ENCODE peak calls at places on chromosome 19, in five cellular contexts. D, C, W, T and E are unnamed samples.

GRCh38 chr19:7408251-7408650 is 59.5 kb downstream of the ARHGEF18 start:
- DNase-seq in T (no peak), D (no peak), W (no peak), C (no peak), E (no peak)

GRCh38 chr19:18437481-18438330 is at the start of gene ISYNA1:
- DNase-seq in T (peak; percentile 64), C (no peak), W (no peak), D (no peak), E (no peak)

GRCh38 chr19:35797663-35798062 is 15.0 kb downstream of the PRODH2 start:
- DNase-seq in D (no peak), C (no peak), T (no peak), W (no peak), E (no peak)

GRCh38 chr19:11168568-11168967 is 13.0 kb upstream of the SPC24 start:
- DNase-seq in C (no peak), W (peak; percentile 92), T (peak; percentile 21), D (no peak), E (no peak)

GRCh38 chr19:3655402-3656072 is 28.9 kb upstream of the CACTIN start:
- DNase-seq in T (peak; percentile 34), C (no peak), W (peak; percentile 91), D (no peak), E (no peak)

GRCh38 chr19:34667349-34668076 is 9.4 kb downstream of the SCGB2B2 start:
- DNase-seq in C (no peak), D (no peak), T (peak; percentile 25), W (peak; percentile 3), E (no peak)

GRCh38 chr19:18468517-18468916 is 30.6 kb upstream of the ISYNA1 start:
- DNase-seq in W (no peak), C (no peak), T (no peak), D (no peak), E (no peak)

GRCh38 chr19:16397791-16398529 is 73.3 kb downstream of the KLF2 start:
- DNase-seq in W (peak; percentile 47), D (no peak), C (no peak), T (no peak), E (no peak)

GRCh38 chr19:8831373-8831772 is 731 bp downstream of the ZNF558 start:
- DNase-seq in C (no peak), D (no peak), T (no peak), W (no peak), E (no peak)

GRCh38 chr19:7919681-7920519 is at the start of gene SNAPC2:
- DNase-seq in C (peak; percentile 97), T (peak; percentile 97), W (peak; percentile 83), D (peak; percentile 82), E (peak; percentile 97)

GRCh38 chr19:5680083-5680436 is 256 bp downstream of the MICOS13 start:
- DNase-seq in D (no peak), W (no peak), T (no peak), C (no peak), E (no peak)

GRCh38 chr19:40059624-40060023 is 3.6 kb upstream of the ZNF780B start:
- DNase-seq in C (no peak), T (no peak), D (no peak), W (no peak), E (no peak)

GRCh38 chr19:3893509-3894179 is 13.2 kb downstream of the ATCAY start:
- DNase-seq in D (no peak), W (no peak), T (no peak), C (no peak), E (no peak)

GRCh38 chr19:55145241-55145640 is 3.8 kb downstream of the TNNT1 start:
- DNase-seq in D (no peak), W (no peak), T (no peak), C (no peak), E (no peak)

GRCh38 chr19:55149078-55150003 is at the start of gene TNNT1:
- DNase-seq in C (no peak), D (no peak), W (no peak), T (peak; percentile 47), E (no peak)

GRCh38 chr19:55147408-55148251 is 1.4 kb downstream of the TNNT1 start:
- DNase-seq in T (peak; percentile 25), D (no peak), C (no peak), W (no peak), E (no peak)

GRCh38 chr19:55146648-55147218 is 2.3 kb downstream of the TNNT1 start:
- DNase-seq in D (no peak), W (no peak), T (peak; percentile 91), C (no peak), E (no peak)

DNA sequence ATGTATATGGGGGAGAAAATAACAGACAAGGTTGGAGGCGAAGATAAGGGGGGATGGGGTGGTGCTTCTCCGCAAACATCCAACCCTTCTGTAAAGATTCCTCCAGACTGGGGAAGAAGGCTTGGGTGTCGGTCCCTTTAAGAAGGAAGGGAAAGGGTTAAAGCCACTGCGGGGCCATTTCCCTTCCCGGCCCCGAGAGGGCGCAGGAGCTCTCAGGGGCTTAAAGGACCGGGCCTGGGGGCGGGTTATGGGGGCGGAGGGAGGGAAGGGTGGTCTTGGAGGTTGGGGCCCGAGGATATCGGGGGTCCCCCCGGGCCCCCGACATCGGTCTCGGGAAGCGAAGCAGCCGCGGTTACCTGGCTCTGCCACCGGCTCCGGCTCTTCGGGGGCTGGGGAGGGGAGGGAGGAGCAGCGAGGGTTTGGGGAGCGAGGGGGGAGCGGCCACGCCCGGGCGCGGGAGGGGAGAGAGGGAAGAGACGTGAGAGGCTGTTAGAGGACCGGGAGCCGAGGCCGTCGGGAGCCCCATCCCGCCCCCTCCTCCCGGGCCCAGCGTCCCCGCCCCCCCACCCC is 2.8 kb downstream of the TNNT1 start:
- DNase-seq in D (no peak), T (peak; percentile 83), W (no peak), C (no peak), E (no peak)
- H3K4me3 ChIP-seq in D (no peak overlapping the region), T (peak overlapping the region; percentile 67), W (no peak overlapping the region), C (no peak overlapping the region), E (no peak overlapping the region)

GRCh38 chr19:33064117-33064777 is 441 bp downstream of the RHPN2 start:
- DNase-seq in W (no peak), T (peak; percentile 61), D (no peak), C (peak; percentile 55), E (no peak)
- TF ChIP-seq CTCF in W (no peak), T (no peak), D (no peak), C (no peak), E (no peak)

DNA sequence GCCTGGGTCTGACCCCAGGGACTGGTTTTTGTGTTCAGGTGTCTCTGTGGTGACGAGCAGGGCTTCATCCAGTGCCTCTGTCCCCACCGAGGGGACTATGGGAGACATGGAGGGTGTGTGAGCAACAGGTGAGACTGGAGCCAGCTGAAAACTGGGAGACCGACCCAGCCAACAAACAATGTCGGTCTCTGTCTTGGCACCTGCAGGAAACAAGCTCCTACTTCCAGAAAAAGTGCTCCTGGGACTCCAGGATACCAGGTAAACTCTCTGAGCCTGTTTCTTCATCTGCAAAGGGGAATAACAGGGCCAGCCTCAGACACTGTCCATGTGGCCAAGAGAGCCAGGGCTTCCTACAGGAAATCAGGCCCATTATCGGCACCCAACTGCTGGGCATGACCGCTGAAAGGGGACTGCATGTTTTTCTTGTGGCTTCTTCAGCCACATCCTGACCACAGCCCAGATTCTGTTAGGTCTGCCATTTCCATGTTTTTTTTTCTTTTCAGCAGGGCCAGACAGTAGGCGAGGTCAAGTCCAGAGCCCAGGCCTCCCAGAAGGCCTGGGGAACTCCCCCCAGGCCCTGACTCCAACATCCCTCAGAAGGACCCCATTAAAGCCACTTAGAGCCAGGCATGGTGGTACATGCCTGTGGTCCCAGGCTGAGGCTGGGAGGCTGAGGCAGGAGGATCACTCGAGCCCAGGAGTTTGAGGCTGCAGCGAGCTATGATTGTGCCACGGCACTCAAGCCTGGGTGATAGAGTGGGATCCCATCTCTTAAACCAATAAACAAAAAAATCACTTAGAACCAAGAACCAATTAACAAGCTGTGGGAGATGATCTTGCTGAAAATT is 833 bp upstream of the BST2 start:
- DNase-seq in T (no peak), C (no peak), D (no peak), W (peak; percentile 59), E (no peak)
- H3K4me3 ChIP-seq in T (no peak overlapping the region), C (peak overlapping the region; percentile 40), D (peak overlapping the region; percentile 70), W (no peak overlapping the region), E (peak overlapping the region; percentile 60)

GRCh38 chr19:2268480-2268830 is 12.2 kb upstream of the JSRP1 start:
- DNase-seq in D (no peak), T (no peak), W (no peak), C (no peak), E (no peak)
- TF ChIP-seq CTCF in D (no peak), T (no peak), W (no peak), C (no peak), E (no peak)

DNA sequence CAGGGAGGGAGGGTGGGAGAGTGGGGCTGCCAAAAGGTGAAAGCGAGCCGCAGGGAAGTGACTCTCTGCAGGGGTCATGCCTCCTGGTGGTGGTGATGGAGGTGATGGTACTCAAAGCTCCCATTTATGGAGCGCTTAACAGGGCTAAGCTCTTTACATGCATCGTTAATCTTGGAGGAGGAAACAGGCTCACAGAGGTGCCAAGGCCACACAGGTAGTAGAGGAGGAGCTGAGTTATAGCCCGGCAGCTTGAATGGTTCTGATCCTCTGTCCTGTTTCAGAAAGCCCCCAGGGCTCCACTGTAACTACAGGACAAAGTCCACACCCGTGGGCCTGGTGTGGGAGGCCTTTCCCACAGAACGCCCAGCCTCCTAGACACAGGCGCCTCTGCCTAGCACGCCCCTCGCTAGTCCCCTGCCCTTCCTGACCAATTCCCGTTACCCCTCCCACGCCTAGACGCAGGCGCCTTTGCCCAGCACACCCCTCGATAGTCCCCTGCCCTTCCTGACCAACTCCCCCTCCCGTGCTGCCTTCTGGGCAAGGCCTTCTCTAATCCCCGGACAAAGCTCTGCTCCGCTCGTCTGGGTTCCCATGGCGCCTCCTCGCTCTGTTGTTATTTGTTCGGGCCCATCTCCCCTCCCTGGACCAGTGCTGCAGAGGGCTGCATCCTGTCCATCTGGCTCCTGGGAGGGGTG is 10.8 kb downstream of the PPP1R37 start:
- DNase-seq in T (no peak), C (no peak), D (no peak), W (no peak), E (no peak)
- H3K4me3 ChIP-seq in T (no peak overlapping the region), C (no peak overlapping the region), D (no peak overlapping the region), W (no peak overlapping the region), E (peak overlapping the region; percentile 14)

GRCh38 chr19:1080360-1081161 is 13.6 kb downstream of the ARHGAP45 start:
- DNase-seq in W (no peak), T (no peak), D (no peak), C (no peak), E (no peak)
- TF ChIP-seq CTCF in W (no peak), T (no peak), D (no peak), C (no peak), E (no peak)

DNA sequence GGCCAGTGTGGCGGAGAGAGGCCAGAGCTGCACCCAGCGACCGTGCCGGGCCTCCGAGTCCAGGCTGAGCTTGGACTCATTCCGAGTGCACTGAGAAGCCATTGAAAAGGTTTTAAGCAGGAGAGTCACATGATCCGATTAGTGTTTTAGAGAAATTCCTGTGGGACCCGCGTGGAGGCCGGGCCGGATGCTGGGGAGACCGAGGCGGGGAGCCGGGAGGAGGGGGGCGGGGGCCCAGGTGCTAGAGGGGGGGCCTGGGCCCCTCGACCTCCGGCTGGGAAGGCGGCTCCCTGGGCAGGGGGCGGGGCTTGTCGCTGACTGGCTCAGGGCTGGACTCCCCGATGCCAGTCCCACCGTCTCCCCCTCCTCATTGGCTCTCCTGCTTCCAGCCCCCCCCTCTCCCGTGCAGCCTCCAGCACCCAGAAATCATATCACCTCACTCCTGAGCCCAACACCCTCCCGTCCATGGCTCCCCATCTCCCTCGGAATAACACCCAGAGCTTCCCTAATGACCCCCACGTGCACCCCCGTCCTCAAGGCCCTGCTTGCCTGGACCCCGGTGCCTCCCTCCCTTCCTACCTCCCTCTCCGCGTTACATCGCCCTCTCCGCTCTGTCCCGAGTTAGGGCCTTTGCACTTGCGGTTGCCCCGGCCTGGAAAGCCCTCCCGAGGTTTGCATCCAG is 5.2 kb upstream of the ZNF579 start:
- DNase-seq in T (peak; percentile 93), C (peak; percentile 70), W (peak; percentile 63), D (no peak), E (no peak)
- H3K4me3 ChIP-seq in T (peak overlapping the region; percentile 29), C (peak overlapping the region; percentile 33), W (peak overlapping the region; percentile 41), D (peak overlapping the region; percentile 75), E (peak overlapping the region; percentile 66)